ENCODE peak calls at places on chromosome 17, in five cellular contexts. Z, R, K, G and J are unnamed samples.

GRCh38 chr17:43092891-43093290 is 32.3 kb downstream of the BRCA1 start:
- DNase-seq in Z (no peak), R (no peak), K (no peak), G (no peak), J (no peak)

GRCh38 chr17:3695129-3695722 is 729 bp downstream of the P2RX5 start:
- DNase-seq in Z (no peak), R (no peak), K (no peak), G (peak), J (no peak)

GRCh38 chr17:47704116-47704515 is 10.2 kb downstream of the TBKBP1 start:
- DNase-seq in Z (no peak), R (no peak), K (no peak), G (no peak), J (no peak)

GRCh38 chr17:67365762-67366192 is 600 bp downstream of the PSMD12 start:
- DNase-seq in Z (no peak), R (no peak), K (peak), G (no peak), J (no peak)

GRCh38 chr17:73705594-73705993 is 61.3 kb upstream of the SDK2 start:
- DNase-seq in Z (no peak), R (peak), K (peak), G (no peak), J (no peak)

GRCh38 chr17:588519-588918 is 126.1 kb downstream of the VPS53 start:
- DNase-seq in Z (no peak), R (no peak), K (no peak), G (no peak), J (no peak)

GRCh38 chr17:72030067-72030899 is 90.5 kb upstream of the SOX9 start:
- DNase-seq in Z (peak), R (peak), K (peak), G (peak), J (peak)

GRCh38 chr17:50283246-50283645 is 9.0 kb downstream of the TMEM92 start:
- DNase-seq in Z (no peak), R (no peak), K (no peak), G (no peak), J (no peak)

GRCh38 chr17:36825956-36826350 is 111.3 kb upstream of the LHX1 start:
- DNase-seq in Z (no peak), R (no peak), K (no peak), G (no peak), J (no peak)

GRCh38 chr17:376936-377863 is 24.6 kb upstream of the RPH3AL start:
- DNase-seq in Z (no peak), R (no peak), K (no peak), G (no peak), J (no peak)

GRCh38 chr17:63950940-63951907 is 19.1 kb upstream of the CD79B start:
- DNase-seq in Z (no peak), R (no peak), K (peak), G (peak), J (peak)
- TF ChIP-seq CTCF in Z (peak), R (no peak), K (peak), G (peak), J (no peak)

DNA sequence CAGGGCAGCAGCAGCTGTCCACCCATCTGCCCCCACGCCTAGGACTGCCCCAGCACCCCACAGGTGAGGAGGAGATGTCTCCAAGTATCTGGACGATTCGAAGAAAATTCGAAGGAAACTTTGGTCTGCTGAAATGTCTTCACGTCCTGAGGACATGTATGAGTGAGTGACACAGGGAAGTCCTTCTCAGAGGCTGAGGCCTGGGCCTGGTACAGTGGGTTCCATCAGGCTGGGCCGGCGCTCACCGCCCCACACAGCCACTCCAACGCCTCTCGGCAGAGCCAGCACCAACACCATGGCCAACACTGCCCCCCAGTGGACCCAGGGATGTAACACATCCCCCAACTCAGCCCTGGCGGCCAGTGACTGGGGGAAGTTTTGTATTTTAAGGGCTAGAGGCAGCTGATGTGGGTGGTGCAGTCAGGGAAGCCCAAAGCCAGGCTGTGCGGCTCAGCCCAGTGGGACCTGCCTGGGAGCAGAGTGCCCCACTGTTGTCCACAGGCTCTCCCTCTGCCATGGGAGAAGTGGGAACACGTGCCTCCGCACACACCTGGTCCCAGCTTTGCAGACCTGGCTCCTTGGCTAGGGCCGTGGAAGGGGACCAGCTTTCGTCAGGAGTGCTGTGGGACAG is 55.8 kb upstream of the FASN start:
- DNase-seq in Z (peak), R (peak), K (peak), G (peak), J (peak)
- TF ChIP-seq CTCF in Z (peak), R (peak), K (peak), G (peak), J (peak)

GRCh38 chr17:45451131-45451530 is 18.5 kb upstream of the ARHGAP27 start:
- DNase-seq in Z (no peak), R (no peak), K (no peak), G (no peak), J (no peak)
- TF ChIP-seq CTCF in Z (peak), R (no peak), K (no peak), G (peak), J (no peak)

GRCh38 chr17:54745862-54746261 is 154.8 kb upstream of the TOM1L1 start:
- DNase-seq in Z (no peak), R (no peak), K (no peak), G (no peak), J (no peak)

GRCh38 chr17:54754560-54754959 is 146.1 kb upstream of the TOM1L1 start:
- DNase-seq in Z (no peak), R (no peak), K (no peak), G (peak), J (peak)

GRCh38 chr17:54745239-54745638 is 155.4 kb upstream of the TOM1L1 start:
- DNase-seq in Z (no peak), R (no peak), K (no peak), G (no peak), J (no peak)

GRCh38 chr17:54744750-54745149 is 155.9 kb upstream of the TOM1L1 start:
- DNase-seq in Z (no peak), R (no peak), K (no peak), G (no peak), J (no peak)

DNA sequence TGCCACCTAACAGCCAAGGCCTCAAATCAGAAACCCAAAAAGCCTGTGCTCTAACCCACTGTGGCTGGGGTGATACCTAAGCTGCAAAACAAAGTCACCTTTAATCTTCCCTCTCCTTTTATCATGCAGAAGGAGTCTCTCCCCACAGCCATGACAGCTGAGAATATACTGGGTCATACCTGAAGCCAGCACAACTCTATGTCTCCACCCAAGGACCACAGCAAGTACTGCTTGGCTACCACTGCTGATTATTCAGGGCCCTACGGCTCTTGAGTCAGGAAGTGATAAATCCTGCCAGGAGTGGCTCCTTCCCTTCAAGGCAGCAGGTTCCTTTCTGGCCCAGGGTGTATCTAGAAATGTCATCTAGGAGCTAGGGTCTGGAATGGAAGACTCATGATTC is 151.5 kb upstream of the TOM1L1 start:
- DNase-seq in Z (no peak), R (no peak), K (no peak), G (no peak), J (no peak)
- TF ChIP-seq CTCF in Z (no peak), R (no peak), K (no peak), G (peak), J (no peak)

GRCh38 chr17:79673517-79673916 is 57.2 kb upstream of the ENPP7 start:
- DNase-seq in Z (no peak), R (no peak), K (no peak), G (no peak), J (no peak)

GRCh38 chr17:79672496-79672895 is 58.2 kb upstream of the ENPP7 start:
- DNase-seq in Z (no peak), R (no peak), K (no peak), G (no peak), J (no peak)

GRCh38 chr17:79670537-79671386 is 59.9 kb upstream of the RBFOX3 start:
- DNase-seq in Z (no peak), R (no peak), K (no peak), G (no peak), J (no peak)

GRCh38 chr17:79669861-79670260 is 59.0 kb upstream of the RBFOX3 start:
- DNase-seq in Z (no peak), R (no peak), K (no peak), G (no peak), J (no peak)

DNA sequence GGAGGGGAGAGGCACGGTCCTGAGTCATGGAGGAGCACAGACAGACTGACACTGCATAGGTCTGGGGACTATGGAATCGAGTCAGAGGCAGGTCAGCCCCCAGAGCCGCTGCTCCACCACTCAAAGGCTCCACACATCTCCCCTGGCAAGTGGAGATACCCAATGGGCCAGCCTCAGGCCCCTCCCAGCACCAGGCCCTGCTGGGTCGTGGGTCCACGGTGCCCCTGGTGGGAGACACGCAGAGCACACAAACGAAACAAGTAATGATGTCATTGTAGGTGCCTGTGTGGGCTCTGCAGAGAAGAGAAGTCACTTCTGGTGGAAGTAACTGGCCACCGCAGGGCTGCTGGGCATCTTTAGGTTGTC is 59.4 kb upstream of the ENPP7 start:
- DNase-seq in Z (no peak), R (no peak), K (no peak), G (no peak), J (no peak)
- TF ChIP-seq CTCF in Z (no peak), R (no peak), K (no peak), G (peak), J (no peak)